ENCODE peak calls at places on chromosomes 6 and 20, in ten cellular contexts. Q is DMS79 treated with DMSO at 0.1 percent for 48 hours; T is AG10803; E is lower lobe of right lung; O is NCI-H1436; I is effector memory CD8-positive, alpha-beta T cell; R is stimulated activated CD4-positive, alpha-beta T cell treated with anti-CD3 and anti-CD28 coated beads, Interleukin-4, amount 100 ng/mL, for 4 hours; G is fibroblast of the conjunctiva; K is skeletal muscle cell; P is mesendoderm. A is an unnamed sample.

GRCh38 chr6:9496837-9497236 is 918.0 kb downstream of the TFAP2A start:
- DNase-seq in G (no peak), K (no peak), P (no peak), T (no peak), E (no peak), O (no peak), I (no peak), Q (no peak), R (no peak), A (no peak)

GRCh38 chr20:2688041-2688591 is 4.5 kb upstream of the EBF4 start:
- DNase-seq in K (peak), P (peak), I (peak), G (peak), R (peak), T (no peak), E (peak), Q (no peak), O (no peak), A (peak)

GRCh38 chr6:88143768-88144167 is 22.4 kb downstream of the CNR1 start:
- DNase-seq in G (no peak), Q (no peak), E (no peak), R (no peak), P (no peak), I (no peak), K (no peak), O (no peak), T (no peak), A (no peak)

GRCh38 chr20:37973059-37973910 is 60.0 kb downstream of the TTI1 start:
- DNase-seq in E (no peak), T (no peak), I (no peak), O (no peak), Q (no peak), G (no peak), R (no peak), K (no peak), P (no peak), A (no peak)

GRCh38 chr6:151176941-151177760 is 62.6 kb upstream of the AKAP12 start:
- DNase-seq in G (no peak), O (no peak), Q (no peak), P (peak), R (no peak), T (no peak), E (no peak), I (no peak), K (no peak), A (no peak)

GRCh38 chr6:111515259-111515658 is 32.2 kb upstream of the REV3L start:
- DNase-seq in K (no peak), G (no peak), O (no peak), E (no peak), I (no peak), Q (no peak), R (no peak), P (no peak), T (no peak), A (no peak)

GRCh38 chr6:51972659-51973058 is 114.8 kb downstream of the PKHD1 start:
- DNase-seq in T (no peak), E (no peak), P (no peak), I (no peak), Q (no peak), G (no peak), O (no peak), K (no peak), R (no peak), A (no peak)

GRCh38 chr6:68497927-68498326 is 137.2 kb upstream of the ADGRB3 start:
- DNase-seq in R (no peak), O (no peak), P (no peak), I (no peak), E (no peak), Q (no peak), T (no peak), G (no peak), K (peak), A (no peak)

GRCh38 chr6:43185391-43185790 is 3.4 kb downstream of the CUL9 start:
- DNase-seq in G (no peak), T (no peak), O (no peak), E (no peak), I (no peak), K (no peak), P (no peak), Q (no peak), R (no peak), A (no peak)

GRCh38 chr20:42775037-42775436 is 414.7 kb downstream of the PTPRT start:
- DNase-seq in I (no peak), O (no peak), T (no peak), G (no peak), P (no peak), K (no peak), R (no peak), Q (no peak), E (no peak), A (no peak)

GRCh38 chr6:10759312-10759839 is 11.8 kb downstream of the TMEM14B start:
- DNase-seq in I (no peak), G (peak), R (no peak), O (peak), K (peak), P (peak), Q (peak), T (peak), E (no peak), A (no peak)

GRCh38 chr20:53040678-53041674 is 68.8 kb downstream of the TSHZ2 start:
- DNase-seq in G (peak), E (no peak), O (peak), T (peak), I (no peak), P (peak), R (no peak), Q (no peak), K (no peak), A (no peak)

GRCh38 chr6:136654086-136654485 is 103.9 kb upstream of the MAP7 start:
- DNase-seq in R (no peak), Q (no peak), G (no peak), E (no peak), I (no peak), K (no peak), T (no peak), P (no peak), O (no peak), A (no peak)

GRCh38 chr6:159722655-159723054 is 4.7 kb upstream of the WTAP start:
- DNase-seq in E (no peak), R (no peak), O (no peak), P (no peak), Q (no peak), G (no peak), I (no peak), T (no peak), K (no peak), A (no peak)

GRCh38 chr6:87078983-87079616 is 15.8 kb downstream of the CGA start:
- DNase-seq in E (peak), I (peak), Q (no peak), O (peak), P (peak), T (peak), G (peak), R (peak), K (peak), A (peak)

GRCh38 chr6:134995536-134995935 is 45.6 kb upstream of the ALDH8A1 start:
- DNase-seq in Q (no peak), R (no peak), E (no peak), O (no peak), G (no peak), P (no peak), K (no peak), I (no peak), T (no peak), A (no peak)